ENCODE peak calls at places on chromosome 22, in ten cellular contexts. D is pancreas; Z is PC-3; A is HCT116; X is transverse colon; Y is upper lobe of right lung; V is CD4-positive, CD25-positive, alpha-beta regulatory T cell; W is cardiac muscle cell; P is keratinocyte; J is CD8-positive, alpha-beta memory T cell. U is an unnamed sample. For H3K36me3, the result is how much of the 10 kb centered on the place peaks cover.

GRCh38 chr22:44530106-44530505 is 32.1 kb upstream of the RTL6 start:
- DNase-seq in P (no peak), Z (no peak), Y (peak), D (no peak), X (no peak), A (no peak), W (no peak), V (no peak), J (no peak), U (no peak)

GRCh38 chr22:48802576-48802975 is 1025.1 kb downstream of the BRD1 start:
- DNase-seq in V (no peak), Y (no peak), D (no peak), W (no peak), J (no peak), A (no peak), X (no peak), Z (no peak), P (no peak), U (no peak)

GRCh38 chr22:48098936-48099245 is 1336.4 kb downstream of the TBC1D22A start:
- DNase-seq in P (no peak), D (no peak), W (no peak), X (no peak), Y (no peak), J (no peak), Z (no peak), V (peak), A (no peak), U (no peak)

GRCh38 chr22:38267086-38267485 is 5.7 kb downstream of the TMEM184B start:
- DNase-seq in Z (no peak), D (no peak), X (no peak), W (peak), V (peak), A (no peak), J (peak), P (no peak), Y (no peak), U (no peak)

GRCh38 chr22:27637604-27638003 is 164.0 kb downstream of the MN1 start:
- DNase-seq in V (no peak), J (no peak), X (no peak), D (no peak), Y (no peak), P (no peak), W (peak), A (no peak), Z (peak), U (peak)

GRCh38 chr22:38776086-38776485 is 17.9 kb downstream of the DNAL4 start:
- DNase-seq in P (no peak), A (no peak), X (no peak), W (no peak), V (no peak), Y (no peak), D (no peak), J (no peak), Z (no peak), U (no peak)

GRCh38 chr22:49210606-49211005 is 617.1 kb downstream of the BRD1 start:
- DNase-seq in A (no peak), J (no peak), X (no peak), P (no peak), W (no peak), Z (no peak), V (no peak), D (no peak), Y (peak), U (no peak)

GRCh38 chr22:39928556-39929401 is 27.9 kb downstream of the GRAP2 start:
- DNase-seq in V (no peak), Z (no peak), J (no peak), X (no peak), A (no peak), P (peak), W (no peak), Y (no peak), D (no peak), U (no peak)

GRCh38 chr22:27045103-27045940 is 387.9 kb downstream of the MIAT start:
- DNase-seq in D (no peak), Y (no peak), P (peak), Z (peak), A (no peak), W (peak), V (no peak), X (no peak), J (no peak), U (peak)

DNA sequence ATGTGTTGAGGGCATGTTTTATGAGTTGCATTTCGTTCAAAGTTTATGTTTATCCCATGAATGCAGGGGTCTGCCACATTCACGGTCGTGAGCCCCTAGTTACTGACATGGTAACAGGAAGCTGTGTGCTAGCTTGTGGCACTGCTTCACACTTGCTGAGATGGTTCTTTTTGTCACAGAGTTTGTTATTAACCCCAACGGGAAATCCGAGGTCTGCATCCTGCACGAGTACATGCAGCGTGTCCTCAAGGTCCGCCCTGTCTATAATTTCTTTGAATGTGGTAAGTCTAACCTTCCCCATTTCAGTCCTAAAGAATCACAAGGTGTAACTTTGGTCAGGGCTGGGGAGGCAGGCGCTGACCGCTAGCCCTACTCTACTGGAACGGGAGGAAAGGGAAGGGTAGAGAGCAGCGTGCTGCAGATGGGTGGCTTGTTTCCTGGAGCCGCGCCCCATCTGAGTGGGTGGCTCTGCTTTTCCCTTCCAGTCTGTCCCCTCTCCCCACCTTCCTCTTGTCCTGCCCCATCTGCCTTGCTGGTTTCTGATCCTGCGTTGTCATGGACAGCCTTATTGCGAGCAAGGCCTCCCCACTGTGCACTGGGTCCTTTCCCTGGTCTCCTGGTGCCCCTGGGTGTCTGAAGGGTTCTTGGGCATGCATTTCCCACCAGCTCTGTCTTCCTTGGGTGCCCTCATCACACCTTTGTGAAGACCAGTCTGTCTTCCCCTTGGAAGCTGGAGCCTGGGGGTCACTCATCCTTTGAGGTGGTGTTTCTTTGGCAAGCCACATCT is 11.8 kb downstream of the DGCR8 start:
- DNase-seq in J (peak), Z (no peak), D (no peak), A (no peak), X (no peak), P (no peak), W (no peak), V (peak), Y (no peak), U (no peak)
- H3K36me3 ChIP-seq in J (half or more), Z (half or more), D (under half), A (half or more), X (under half), P (half or more), W (half or more), V (half or more), Y (half or more), U (half or more)

DNA sequence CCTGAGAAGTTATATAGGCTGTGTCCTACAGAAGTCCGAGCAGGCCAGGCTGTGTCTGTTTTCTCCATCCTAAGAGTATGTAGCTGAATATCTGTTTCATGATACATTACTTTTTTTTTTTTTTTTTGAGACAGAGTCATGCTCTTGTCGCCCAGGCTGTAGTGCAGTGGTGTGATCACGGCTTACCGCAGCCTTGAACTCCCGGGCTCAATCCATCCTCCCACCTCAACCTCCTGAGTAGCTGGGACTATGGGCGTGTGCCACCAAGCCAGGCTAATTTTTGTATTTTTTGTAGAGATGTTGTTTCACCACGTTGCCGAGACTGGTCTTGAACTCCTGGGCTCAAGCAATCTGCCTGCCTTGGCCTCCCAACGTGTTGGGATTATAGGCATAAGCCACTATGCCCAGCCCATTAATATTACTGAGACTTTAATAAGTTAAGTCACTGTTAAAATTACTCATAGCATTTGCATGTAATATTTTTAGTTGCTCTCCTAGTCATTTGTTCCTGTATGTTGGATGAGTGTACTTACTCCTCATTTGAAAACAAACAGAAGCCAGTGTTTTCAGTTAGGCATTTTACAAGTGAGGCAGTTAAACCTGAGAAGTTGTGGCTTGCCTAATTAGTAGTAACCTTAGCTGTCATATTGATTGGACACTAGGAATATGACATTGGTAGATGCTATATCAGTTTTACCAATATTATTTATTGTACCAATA is 26.1 kb downstream of the DRG1 start:
- DNase-seq in Y (no peak), V (no peak), X (no peak), J (no peak), P (no peak), Z (no peak), D (no peak), W (no peak), A (no peak), U (peak)
- H3K36me3 ChIP-seq in Y (half or more), V (half or more), X (under half), J (under half), P (under half), Z (under half), D (under half), W (half or more), A (half or more), U (under half)

GRCh38 chr22:23125512-23126103 is 16.2 kb downstream of the RSPH14 start:
- DNase-seq in W (no peak), J (no peak), V (no peak), Y (no peak), D (no peak), A (no peak), Z (no peak), P (no peak), X (no peak), U (no peak)

GRCh38 chr22:23128269-23129108 is 13.3 kb downstream of the RSPH14 start:
- DNase-seq in V (peak), J (peak), Z (peak), D (peak), X (peak), W (peak), Y (no peak), P (peak), A (peak), U (peak)

GRCh38 chr22:23127788-23128187 is 14.0 kb downstream of the RSPH14 start:
- DNase-seq in V (no peak), A (no peak), Z (no peak), Y (no peak), W (no peak), P (no peak), X (no peak), D (no peak), J (no peak), U (no peak)

GRCh38 chr22:23126165-23127054 is 15.4 kb downstream of the RSPH14 start:
- DNase-seq in Y (no peak), J (no peak), Z (no peak), W (no peak), X (no peak), V (no peak), A (no peak), D (no peak), P (no peak), U (no peak)

GRCh38 chr22:23127055-23127756 is 14.6 kb downstream of the RSPH14 start:
- DNase-seq in Y (no peak), W (no peak), D (no peak), A (no peak), V (no peak), P (no peak), X (no peak), J (no peak), Z (no peak), U (no peak)
- H3K36me3 ChIP-seq in Y (under half), W (under half), D (under half), A (under half), V (under half), P (under half), X (under half), J (under half), Z (under half), U (under half)

GRCh38 chr22:30246962-30247376 is 410 bp upstream of the LIF start:
- DNase-seq in D (no peak), P (no peak), X (peak), J (no peak), Z (no peak), Y (no peak), W (no peak), A (no peak), V (no peak), U (no peak)
- H3K36me3 ChIP-seq in D (under half), P (under half), X (under half), J (under half), Z (under half), Y (under half), W (under half), A (under half), V (under half), U (under half)

GRCh38 chr22:37226514-37226913 is 14.2 kb upstream of the SSTR3 start:
- DNase-seq in D (no peak), W (no peak), X (no peak), P (no peak), J (no peak), A (no peak), Z (no peak), V (no peak), Y (no peak), U (no peak)

GRCh38 chr22:37223965-37224551 is 11.8 kb upstream of the SSTR3 start:
- DNase-seq in Y (no peak), J (no peak), Z (no peak), A (no peak), W (no peak), V (peak), D (no peak), X (no peak), P (no peak), U (no peak)

GRCh38 chr22:37225481-37225880 is 13.2 kb upstream of the SSTR3 start:
- DNase-seq in V (no peak), D (no peak), X (peak), W (no peak), J (no peak), Y (no peak), A (no peak), P (no peak), Z (no peak), U (no peak)

GRCh38 chr22:37226087-37226486 is 13.8 kb upstream of the SSTR3 start:
- DNase-seq in X (no peak), J (no peak), W (no peak), Z (no peak), A (no peak), V (no peak), Y (no peak), D (no peak), P (no peak), U (no peak)

DNA sequence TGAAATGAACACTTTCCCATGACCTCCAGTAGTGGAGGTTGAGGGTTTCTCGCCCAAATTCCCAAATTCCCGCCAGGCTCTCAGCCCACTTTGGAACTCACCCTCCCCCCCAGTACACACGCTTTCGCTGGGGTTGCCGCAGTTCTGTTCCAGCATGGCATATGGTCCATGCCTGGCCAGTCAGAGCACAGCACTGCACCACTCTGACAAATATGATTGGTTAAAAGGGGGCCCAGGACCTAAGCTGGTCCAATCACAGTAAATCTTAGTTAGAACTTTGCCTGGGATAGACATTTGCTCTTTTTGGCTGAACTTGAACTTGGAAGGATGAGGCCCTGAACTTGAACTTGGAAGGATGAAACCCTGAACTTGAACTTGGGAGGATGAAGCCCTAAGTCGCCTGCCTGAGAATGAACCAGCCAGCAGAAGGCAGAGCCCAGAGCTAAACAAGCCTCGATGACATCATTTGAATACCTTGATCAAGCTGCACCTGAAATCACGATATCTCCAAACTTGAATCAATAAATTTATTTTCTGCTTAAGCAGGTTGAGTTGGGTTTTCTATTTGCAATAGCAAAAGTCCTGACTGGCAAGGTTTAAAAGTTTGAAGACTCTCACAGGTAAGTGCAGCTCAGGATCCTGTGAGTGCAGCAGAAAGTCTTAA is 12.6 kb upstream of the SSTR3 start:
- DNase-seq in V (no peak), P (no peak), D (no peak), Z (no peak), J (no peak), A (no peak), Y (no peak), X (no peak), W (no peak), U (no peak)
- H3K36me3 ChIP-seq in V (under half), P (under half), D (under half), Z (under half), J (under half), A (under half), Y (under half), X (under half), W (under half), U (under half)

DNA sequence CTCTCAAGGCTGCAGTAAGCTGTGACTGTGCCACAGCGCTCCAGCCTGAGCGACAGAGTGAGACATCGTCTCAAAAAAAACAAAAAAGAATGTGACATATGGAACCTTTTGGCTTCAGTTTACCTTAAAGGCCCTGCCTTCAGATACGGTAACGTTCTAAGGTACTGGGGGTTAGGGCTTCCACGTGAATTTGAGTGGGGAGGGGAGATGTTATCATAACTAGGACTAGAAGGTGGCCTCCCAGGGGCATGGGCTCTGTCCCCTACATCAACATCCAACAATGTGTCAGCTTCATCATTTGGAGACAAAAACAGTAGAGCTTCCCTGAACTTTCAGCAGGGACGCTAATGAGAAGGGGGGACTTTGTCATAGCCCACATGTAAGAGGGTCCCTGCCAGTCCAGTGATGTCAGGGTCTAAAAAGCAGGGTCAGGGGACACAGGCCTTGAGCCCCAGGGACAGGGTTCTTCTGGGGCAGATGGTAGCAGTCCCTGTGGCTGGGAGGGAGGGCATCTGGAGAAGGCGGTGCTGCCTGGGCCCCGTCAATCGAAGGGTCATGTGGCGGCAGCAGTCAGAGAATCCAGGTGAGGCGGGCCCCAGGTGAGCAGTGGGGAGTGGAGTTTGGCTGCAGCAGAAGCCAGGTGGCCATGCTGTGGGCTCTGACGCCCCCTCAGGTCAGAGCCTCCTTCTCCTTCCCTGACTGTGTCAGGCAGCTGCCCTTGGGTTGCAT is 79.8 kb downstream of the BCR start:
- DNase-seq in Z (no peak), P (no peak), J (no peak), D (no peak), W (no peak), Y (no peak), A (no peak), X (no peak), V (no peak), U (no peak)
- H3K36me3 ChIP-seq in Z (under half), P (under half), J (under half), D (under half), W (under half), Y (under half), A (under half), X (under half), V (under half), U (under half)

DNA sequence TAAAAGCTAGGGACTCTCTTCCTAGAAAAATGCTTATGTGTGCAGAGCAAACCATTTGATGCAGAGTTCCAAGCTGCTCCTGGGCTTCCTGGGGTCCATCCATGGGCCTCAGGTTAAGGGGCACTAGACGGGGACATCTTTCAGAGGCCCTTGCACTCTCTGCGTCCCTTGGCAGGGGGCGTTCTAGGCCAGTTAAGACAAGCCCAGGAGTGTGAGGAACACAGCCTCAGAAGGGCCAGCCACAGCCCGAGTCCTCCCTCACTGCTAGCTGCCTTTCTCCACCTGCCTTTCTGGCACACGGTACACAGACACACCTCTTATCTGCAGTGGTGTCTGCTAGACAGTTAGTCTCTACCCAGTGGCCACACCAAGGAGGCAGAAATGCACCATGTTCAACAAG is 18.0 kb upstream of the BID start:
- DNase-seq in P (no peak), X (no peak), Y (no peak), W (no peak), Z (no peak), J (no peak), D (no peak), V (no peak), A (no peak), U (no peak)
- H3K36me3 ChIP-seq in P (under half), X (under half), Y (under half), W (under half), Z (under half), J (under half), D (under half), V (under half), A (under half), U (under half)